ENCODE peak calls at places on chromosomes 16 and 17, in four cellular contexts. J is body of pancreas, K is ovary, R is A549. U is an unnamed sample.
A peak's percentile ranks its signal among the peaks of the same experiment; 100 is the strongest.

GRCh38 chr17:21288581-21289017 is 4.1 kb downstream of the MAP2K3 start:
- DNase-seq in R (no peak), J (no peak), K (no peak), U (no peak)

GRCh38 chr17:14201595-14201994 is 35.1 kb downstream of the CDRT15 start:
- DNase-seq in J (no peak), K (no peak), R (no peak), U (no peak)

GRCh38 chr16:47013910-47014309 is 40.4 kb upstream of the DNAJA2 start:
- DNase-seq in R (no peak), J (no peak), K (no peak), U (no peak)

GRCh38 chr17:9802294-9802693 is 10.9 kb upstream of the DHRS7C start:
- DNase-seq in K (no peak), J (no peak), R (peak; percentile 70), U (no peak)

GRCh38 chr16:80440691-80441090 is 100.1 kb upstream of the DYNLRB2 start:
- DNase-seq in J (no peak), R (no peak), K (no peak), U (no peak)

GRCh38 chr16:286491-287297 is 3.7 kb downstream of the PDIA2 start:
- DNase-seq in R (no peak), J (no peak), K (no peak), U (no peak)

GRCh38 chr16:86740817-86741799 is 162.8 kb downstream of the FOXL1 start:
- DNase-seq in K (no peak), J (peak; percentile 26), R (peak; percentile 39), U (no peak)

GRCh38 chr17:76485569-76485968 is 15.7 kb downstream of the RHBDF2 start:
- DNase-seq in J (peak; percentile 38), R (no peak), K (no peak), U (no peak)

GRCh38 chr16:48432136-48432535 is 46.9 kb upstream of the SIAH1 start:
- DNase-seq in J (no peak), K (no peak), R (no peak), U (no peak)

GRCh38 chr16:77445321-77445720 is 10.5 kb upstream of the ADAMTS18 start:
- DNase-seq in R (no peak), J (no peak), K (no peak), U (no peak)

GRCh38 chr16:3187798-3188674 is at the start of gene OR1F1:
- DNase-seq in J (no peak), R (peak; percentile 69), K (no peak), U (no peak)

DNA sequence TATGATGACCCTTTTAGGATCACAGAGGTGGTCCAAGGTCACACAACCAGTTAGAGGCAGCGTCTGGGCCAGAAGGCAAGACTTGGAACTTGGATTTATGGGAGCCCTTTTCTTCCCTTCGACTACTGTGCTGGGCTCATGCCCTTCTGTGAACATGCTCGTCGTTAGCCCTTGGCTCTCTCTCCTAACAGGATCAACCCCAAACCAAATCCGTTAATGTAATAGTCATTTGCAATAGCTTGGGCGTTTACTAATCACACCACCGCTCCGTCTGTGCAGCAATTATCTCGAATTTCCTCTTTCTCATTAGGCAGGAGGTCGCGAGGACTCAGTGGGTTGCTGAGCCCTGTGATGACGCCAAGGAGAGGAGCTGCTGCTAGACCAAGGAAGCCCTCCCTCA is 114.6 kb downstream of the ENGASE start:
- DNase-seq in R (no peak), K (no peak), J (no peak), U (no peak)
- TF ChIP-seq POLR2A in R (no peak), K (no peak), J (no peak), U (no peak)

DNA sequence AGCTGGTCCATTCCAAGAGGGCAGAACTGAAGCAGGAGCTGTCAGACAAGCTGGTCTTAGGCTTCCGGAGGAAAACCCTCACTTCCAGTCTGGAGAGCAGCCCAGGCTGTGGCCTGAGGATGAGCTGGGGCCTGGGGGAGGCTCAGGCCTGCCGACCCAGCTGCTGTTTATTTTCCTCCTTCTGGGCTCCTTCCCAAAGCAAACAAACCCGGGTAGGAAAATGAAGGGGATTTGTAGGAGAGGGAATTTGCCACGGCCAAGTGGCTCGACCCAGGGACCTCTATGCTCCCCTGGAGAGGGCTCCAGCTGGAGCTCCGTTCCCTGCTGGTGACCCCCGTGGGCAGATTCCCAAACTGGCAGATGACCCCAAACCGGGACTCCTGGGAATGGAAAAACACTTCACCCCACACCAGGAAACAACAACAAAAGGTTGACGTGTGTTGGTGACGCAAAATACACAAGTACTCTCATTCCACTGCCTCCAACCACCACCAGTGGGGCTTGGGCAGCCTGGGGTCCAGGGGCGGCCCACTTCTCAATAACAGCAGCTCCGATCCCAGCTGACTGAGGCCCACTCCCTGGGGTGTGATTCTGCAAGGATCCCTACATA is 8.8 kb downstream of the JUP start:
- DNase-seq in R (peak; percentile 93), J (peak; percentile 78), K (peak; percentile 93), U (no peak)
- TF ChIP-seq POLR2A in R (peak; percentile 25), J (no peak), K (no peak), U (no peak)

GRCh38 chr17:51046527-51047384 is 73.9 kb downstream of the SPAG9 start:
- DNase-seq in J (peak; percentile 68), R (no peak), K (peak; percentile 74), U (peak; percentile 93)
- TF ChIP-seq POLR2A in J (no peak), R (no peak), K (no peak), U (no peak)

GRCh38 chr17:38919316-38920078 is 5.9 kb upstream of the LASP1NB start:
- DNase-seq in K (no peak), J (no peak), R (no peak), U (no peak)

GRCh38 chr17:38918916-38919315 is 6.5 kb upstream of the LASP1NB start:
- DNase-seq in K (no peak), J (no peak), R (no peak), U (no peak)

GRCh38 chr17:38921756-38922411 is 3.5 kb upstream of the LASP1NB start:
- DNase-seq in J (no peak), K (no peak), R (no peak), U (peak; percentile 90)

GRCh38 chr17:38922538-38923291 is 2.7 kb upstream of the LASP1NB start:
- DNase-seq in J (peak; percentile 84), K (peak; percentile 83), R (no peak), U (peak; percentile 93)

DNA sequence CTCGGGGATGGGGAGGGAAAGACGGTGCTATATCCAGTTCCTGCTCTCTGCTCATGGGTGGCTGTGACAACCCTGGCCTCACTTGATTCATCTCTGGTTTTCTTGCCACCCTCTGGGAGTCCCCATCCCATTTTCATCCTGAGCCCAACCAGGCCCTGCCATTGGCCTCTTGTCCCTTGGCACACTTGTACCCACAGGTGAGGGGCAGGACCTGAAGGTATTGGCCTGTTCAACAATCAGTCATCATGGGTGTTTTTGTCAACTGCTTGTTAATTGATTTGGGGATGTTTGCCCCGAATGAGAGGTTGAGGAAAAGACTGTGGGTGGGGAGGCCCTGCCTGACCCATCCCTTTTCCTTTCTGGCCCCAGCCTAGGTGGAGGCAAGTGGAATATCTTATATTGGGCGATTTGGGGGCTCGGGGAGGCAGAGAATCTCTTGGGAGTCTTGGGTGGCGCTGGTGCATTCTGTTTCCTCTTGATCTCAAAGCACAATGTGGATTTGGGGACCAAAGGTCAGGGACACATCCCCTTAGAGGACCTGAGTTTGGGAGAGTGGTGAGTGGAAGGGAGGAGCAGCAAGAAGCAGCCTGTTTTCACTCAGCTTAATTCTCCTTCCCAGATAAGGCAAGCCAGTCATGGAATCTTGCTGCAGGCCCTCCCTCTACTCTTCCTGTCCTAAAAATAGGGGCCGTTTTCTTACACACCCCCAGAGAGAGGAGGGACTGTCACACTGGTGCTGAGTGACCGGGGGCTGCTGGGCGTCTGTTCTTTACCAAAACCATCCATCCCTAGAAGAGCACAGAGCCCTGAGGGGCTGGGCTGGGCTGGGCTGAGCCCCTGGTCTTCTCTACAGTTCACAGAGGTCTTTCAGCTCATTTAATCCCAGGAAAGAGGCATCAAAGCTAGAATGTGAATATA is 4.8 kb upstream of the LASP1NB start:
- DNase-seq in K (no peak), R (no peak), J (no peak), U (no peak)
- TF ChIP-seq POLR2A in K (no peak), R (no peak), J (no peak), U (no peak)

DNA sequence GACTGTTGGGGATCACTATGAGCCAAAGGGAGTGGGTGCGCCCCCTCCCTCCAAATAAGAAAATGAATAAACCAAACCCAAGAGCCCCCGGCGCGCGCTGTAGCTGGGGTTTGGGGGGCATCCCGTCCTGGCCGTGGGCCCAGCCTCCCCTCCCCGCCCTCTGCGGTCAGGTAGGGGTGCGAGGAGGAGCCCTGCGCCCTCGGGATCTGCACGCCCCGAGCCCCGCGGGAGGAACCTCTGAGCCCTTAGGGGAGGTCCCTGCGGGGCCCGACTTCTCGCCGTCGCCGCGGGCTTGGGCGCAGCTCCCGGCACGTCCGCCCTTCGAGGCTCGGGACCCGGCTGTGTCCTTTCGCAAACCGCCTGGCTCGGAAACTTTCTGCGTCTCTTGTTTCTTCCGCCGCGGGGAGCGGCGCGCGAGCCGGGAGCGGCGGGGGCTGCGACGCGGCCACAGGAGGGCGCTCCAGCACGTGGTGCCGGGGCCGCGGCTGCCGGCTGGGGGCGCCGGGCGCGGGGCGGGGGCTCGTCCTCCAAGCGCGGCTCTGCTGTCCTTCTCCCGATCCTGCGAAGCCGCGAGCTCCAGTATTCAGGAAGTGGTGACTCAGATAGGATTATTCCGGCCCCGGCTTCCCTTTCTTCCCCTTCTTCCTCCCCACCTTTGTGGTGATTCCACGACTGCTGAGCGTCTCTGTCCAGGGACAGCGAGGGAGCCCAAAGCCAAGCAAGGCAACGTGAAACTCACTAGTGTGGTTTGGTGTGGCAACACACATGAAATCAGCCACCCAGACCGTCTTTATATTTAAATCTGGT is 1.6 kb downstream of the PITPNC1 start:
- DNase-seq in J (peak; percentile 84), R (peak; percentile 75), K (peak; percentile 81), U (peak; percentile 96)
- TF ChIP-seq POLR2A in J (peak; percentile 77), R (no peak), K (peak; percentile 47), U (no peak)

GRCh38 chr16:24984903-24985675 is 30.1 kb downstream of the ARHGAP17 start:
- DNase-seq in K (no peak), J (no peak), R (no peak), U (no peak)
- TF ChIP-seq POLR2A in K (no peak), J (no peak), R (no peak), U (no peak)

DNA sequence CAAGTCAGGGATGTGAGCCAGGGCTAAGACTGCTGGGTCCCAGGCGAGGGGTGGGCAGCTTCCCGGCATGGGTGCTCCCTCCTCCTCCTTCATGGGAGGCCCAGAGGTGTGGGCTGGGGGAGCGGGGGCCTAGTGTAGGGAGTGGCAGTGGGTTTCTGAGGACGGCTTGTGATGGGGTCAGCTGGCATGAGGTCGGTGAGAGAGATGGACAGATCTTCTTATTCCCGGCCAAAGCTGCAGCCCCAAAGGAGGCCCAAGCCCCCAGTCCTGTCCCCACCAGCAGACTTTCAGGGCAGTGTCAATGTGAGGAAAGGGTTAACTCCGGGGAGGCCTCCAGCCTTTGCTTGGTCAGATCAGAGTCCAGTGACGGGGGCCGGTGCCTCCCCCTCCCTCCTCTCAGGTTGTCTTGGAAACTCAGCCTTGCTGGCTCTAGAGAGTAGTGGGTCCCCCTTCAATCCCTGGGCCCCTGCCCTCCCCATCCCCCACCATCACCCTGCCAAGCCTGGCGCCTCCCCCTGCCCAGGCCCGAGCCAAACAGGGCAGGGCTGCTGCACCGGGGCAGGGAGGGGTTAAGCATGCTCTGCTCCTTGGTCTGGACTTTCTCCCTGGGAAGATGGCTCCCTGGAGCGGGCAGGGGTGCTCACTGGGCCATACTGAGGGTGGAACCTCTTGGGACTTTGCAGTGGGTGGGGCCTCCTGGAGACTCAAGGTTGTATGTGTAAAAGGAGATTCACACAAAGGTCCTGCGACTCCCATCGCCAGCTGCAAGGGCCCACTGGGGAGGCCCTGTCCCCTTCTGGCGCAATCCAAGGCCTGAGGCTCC is 12.4 kb downstream of the NAT9 start:
- DNase-seq in J (no peak), R (no peak), K (no peak), U (no peak)
- TF ChIP-seq POLR2A in J (no peak), R (no peak), K (no peak), U (no peak)